ENCODE peak calls at places on chromosomes 12 and 14, in nine cellular contexts. Z is stimulated activated CD4-positive, alpha-beta T cell treated with anti-CD3 and anti-CD28 coated beads, Interleukin-1b, Interleukin-23, amount 100 ng/mL, for 24 hours; K is activated CD4-positive, alpha-beta T cell treated with anti-CD3 and anti-CD28 coated beads, Interleukin-2, amount 10 ng/mL, durations not matched to agents 7 days and 5 days; B is RWPE1; J is GM12891; T is activated T-cell treated with anti-CD3 and anti-CD28 coated beads, Interleukin-2, amount 50 U/mL, for 4 hours; N is lung; A is fibroblast of pulmonary artery; I is mucosa of descending colon. F is an unnamed sample.

GRCh38 chr14:61749264-61749663 is 13.0 kb upstream of the SNAPC1 start:
- DNase-seq in T (no peak), Z (no peak), N (no peak), B (no peak), K (no peak), A (no peak), J (no peak), I (no peak), F (no peak)

GRCh38 chr14:81728447-81728846 is 194.8 kb upstream of the SEL1L start:
- DNase-seq in N (no peak), A (no peak), K (no peak), I (no peak), B (no peak), J (no peak), T (no peak), Z (no peak), F (no peak)

GRCh38 chr14:20454359-20454644 is 310 bp downstream of the OSGEP start:
- DNase-seq in J (no peak), Z (peak), T (peak), N (no peak), A (no peak), K (peak), I (no peak), B (peak), F (no peak)

GRCh38 chr12:132492522-132492921 is 2.6 kb downstream of the FBRSL1 start:
- DNase-seq in J (no peak), K (no peak), A (no peak), N (no peak), T (no peak), Z (no peak), I (no peak), B (no peak), F (no peak)

GRCh38 chr12:101763246-101763931 is 24.1 kb upstream of the SYCP3 start:
- DNase-seq in K (no peak), Z (no peak), J (no peak), B (no peak), T (no peak), N (no peak), A (no peak), I (no peak), F (no peak)

GRCh38 chr12:124379938-124380754 is 85.3 kb downstream of the RFLNA start:
- DNase-seq in N (no peak), T (no peak), A (peak), J (no peak), B (peak), Z (no peak), K (no peak), I (no peak), F (peak)

GRCh38 chr12:46494424-46494823 is 121.9 kb upstream of the SLC38A2 start:
- DNase-seq in J (no peak), I (no peak), Z (no peak), T (no peak), A (peak), K (no peak), N (no peak), B (no peak), F (no peak)

GRCh38 chr12:65748332-65748731 is 76.0 kb upstream of the HMGA2 start:
- DNase-seq in N (no peak), I (no peak), A (no peak), T (no peak), Z (no peak), B (no peak), J (no peak), K (no peak), F (no peak)

GRCh38 chr14:65461730-65462129 is 49.2 kb downstream of the FUT8 start:
- DNase-seq in N (no peak), I (no peak), T (no peak), K (no peak), J (no peak), B (no peak), A (peak), Z (no peak), F (no peak)

GRCh38 chr14:92656306-92656705 is 92.1 kb downstream of the LGMN start:
- DNase-seq in N (no peak), Z (no peak), J (no peak), K (no peak), A (no peak), T (no peak), B (no peak), I (no peak), F (no peak)

GRCh38 chr14:88496414-88496813 is 58.4 kb downstream of the PTPN21 start:
- DNase-seq in J (no peak), T (no peak), Z (no peak), I (no peak), A (no peak), N (no peak), B (no peak), K (no peak), F (no peak)

GRCh38 chr14:104804481-104805325 is 3.8 kb downstream of the ZBTB42 start:
- DNase-seq in N (no peak), Z (no peak), J (no peak), K (no peak), B (no peak), I (no peak), T (no peak), A (no peak), F (no peak)

GRCh38 chr12:27554421-27555186 is 30.6 kb downstream of the PPFIBP1 start:
- DNase-seq in I (no peak), A (peak), Z (no peak), J (no peak), N (peak), T (no peak), K (no peak), B (no peak), F (peak)

GRCh38 chr14:75044322-75044721 is 6.9 kb downstream of the MLH3 start:
- DNase-seq in A (peak), K (no peak), B (peak), J (no peak), Z (no peak), I (no peak), N (no peak), T (no peak), F (no peak)

GRCh38 chr12:48280572-48280971 is 70.1 kb downstream of the ZNF641 start:
- DNase-seq in K (no peak), Z (no peak), B (no peak), I (no peak), N (no peak), T (no peak), A (no peak), J (no peak), F (no peak)

GRCh38 chr12:81450920-81451739 is 308.0 kb downstream of the PPFIA2 start:
- DNase-seq in K (no peak), Z (no peak), J (no peak), N (peak), B (peak), A (peak), I (no peak), T (no peak), F (peak)

GRCh38 chr14:105227346-105227745 is 21.0 kb upstream of the BTBD6 start:
- DNase-seq in Z (no peak), N (no peak), K (no peak), T (no peak), A (no peak), J (no peak), I (no peak), B (no peak), F (no peak)

GRCh38 chr12:15794196-15794595 is 5.0 kb upstream of the EPS8 start:
- DNase-seq in N (no peak), T (no peak), K (no peak), J (no peak), A (no peak), B (no peak), Z (no peak), I (no peak), F (no peak)

GRCh38 chr14:24418492-24418873 is 11.0 kb downstream of the CBLN3 start:
- DNase-seq in Z (no peak), K (no peak), J (no peak), B (no peak), T (no peak), I (peak), N (no peak), A (peak), F (peak)

GRCh38 chr12:12240671-12241345 is 26.0 kb downstream of the LRP6 start:
- DNase-seq in Z (no peak), T (no peak), J (no peak), B (no peak), A (peak), I (no peak), K (no peak), N (no peak), F (no peak)

GRCh38 chr12:127489055-127489454 is 777.9 kb upstream of the TMEM132C start:
- DNase-seq in J (no peak), I (no peak), Z (no peak), N (no peak), K (no peak), A (no peak), B (no peak), T (no peak), F (peak)

GRCh38 chr12:109140560-109140959 is 24.2 kb downstream of the ACACB start:
- DNase-seq in Z (no peak), A (no peak), N (no peak), B (no peak), T (no peak), I (no peak), J (no peak), K (no peak), F (no peak)

GRCh38 chr12:130484221-130484620 is 146.5 kb downstream of the PIWIL1 start:
- DNase-seq in N (no peak), T (no peak), J (no peak), K (no peak), A (no peak), I (no peak), Z (no peak), B (no peak), F (no peak)

GRCh38 chr14:100838493-100839440 is 12.8 kb downstream of the MEG3 start:
- DNase-seq in K (no peak), I (no peak), T (no peak), Z (no peak), J (no peak), A (no peak), B (no peak), N (no peak), F (no peak)

GRCh38 chr14:62710811-62711210 is 334.4 kb downstream of the KCNH5 start:
- DNase-seq in K (no peak), N (no peak), Z (no peak), T (no peak), B (no peak), A (no peak), I (no peak), J (no peak), F (no peak)